ENCODE peak calls at places on chromosomes 5 and 9, in ten cellular contexts. Y, W, P, R, N, J, Q, V, I and F are unnamed samples.
A peak's percentile ranks its signal among the peaks of the same experiment; 100 is the strongest.

GRCh38 chr9:16555802-16556201 is 314.7 kb downstream of the BNC2 start:
- DNase-seq in I (no peak), Q (no peak), Y (no peak), P (no peak), R (no peak), J (no peak), V (no peak), W (no peak), N (no peak), F (no peak)

GRCh38 chr9:33106372-33106771 is 29.9 kb upstream of the SMU1 start:
- DNase-seq in W (no peak), J (no peak), V (no peak), N (no peak), R (no peak), I (no peak), Y (no peak), P (no peak), Q (no peak), F (no peak)

GRCh38 chr5:37272564-37272963 is 23.4 kb upstream of the CPLANE1 start:
- DNase-seq in V (no peak), I (no peak), J (no peak), Q (peak; percentile 79), N (no peak), Y (peak; percentile 59), R (peak; percentile 40), P (no peak), W (no peak), F (no peak)

GRCh38 chr5:91144491-91145232 is 238.5 kb downstream of the ARRDC3 start:
- DNase-seq in V (no peak), N (no peak), R (no peak), P (no peak), Y (no peak), W (no peak), J (no peak), Q (no peak), I (peak; percentile 89), F (no peak)

GRCh38 chr9:130235558-130236435 is 29.8 kb upstream of the HMCN2 start:
- DNase-seq in I (peak; percentile 49), W (peak; percentile 67), N (peak; percentile 25), V (peak; percentile 67), Q (peak; percentile 84), R (peak; percentile 10), P (peak; percentile 52), Y (peak; percentile 67), J (peak; percentile 76), F (peak; percentile 70)

GRCh38 chr5:150487199-150488061 is 20.5 kb upstream of the NDST1 start:
- DNase-seq in J (no peak), N (peak; percentile 80), V (no peak), W (peak; percentile 56), P (peak; percentile 69), R (no peak), I (peak; percentile 35), Q (no peak), Y (peak; percentile 44), F (no peak)

GRCh38 chr9:96651626-96652025 is 3.5 kb downstream of the PRXL2C start:
- DNase-seq in I (peak; percentile 31), Q (no peak), J (no peak), P (peak; percentile 55), W (peak; percentile 13), Y (no peak), R (peak; percentile 21), V (no peak), N (no peak), F (no peak)

GRCh38 chr5:91166040-91166807 is 216.9 kb downstream of the ARRDC3 start:
- DNase-seq in W (no peak), P (peak; percentile 41), V (no peak), Y (no peak), Q (no peak), J (no peak), N (no peak), R (peak; percentile 46), I (peak; percentile 64), F (no peak)

GRCh38 chr5:39441838-39442237 is 17.1 kb upstream of the DAB2 start:
- DNase-seq in R (no peak), J (no peak), V (no peak), P (no peak), N (no peak), Q (no peak), I (peak; percentile 58), W (no peak), Y (no peak), F (no peak)

GRCh38 chr9:95264954-95265615 is 52.4 kb downstream of the FANCC start:
- DNase-seq in Q (no peak), V (no peak), P (peak; percentile 56), W (no peak), J (no peak), R (peak; percentile 46), Y (no peak), N (no peak), I (peak; percentile 45), F (no peak)
- TF ChIP-seq CTCF in Q (peak; percentile 45), V (no peak), P (peak; percentile 57), W (no peak), J (no peak), R (peak; percentile 71), Y (no peak), N (peak; percentile 33), I (peak; percentile 33), F (peak; percentile 10)

GRCh38 chr5:144011348-144011861 is 159.1 kb downstream of the YIPF5 start:
- DNase-seq in V (no peak), N (no peak), P (no peak), Y (no peak), J (no peak), R (no peak), I (no peak), Q (no peak), W (no peak), F (no peak)

GRCh38 chr5:144017631-144018030 is 152.8 kb downstream of the YIPF5 start:
- DNase-seq in P (peak; percentile 15), W (no peak), J (no peak), I (no peak), R (no peak), V (no peak), Y (no peak), N (no peak), Q (no peak), F (no peak)

GRCh38 chr5:144013816-144014215 is 156.6 kb downstream of the YIPF5 start:
- DNase-seq in Y (no peak), R (no peak), J (no peak), I (no peak), P (no peak), V (no peak), N (no peak), Q (no peak), W (no peak), F (no peak)

DNA sequence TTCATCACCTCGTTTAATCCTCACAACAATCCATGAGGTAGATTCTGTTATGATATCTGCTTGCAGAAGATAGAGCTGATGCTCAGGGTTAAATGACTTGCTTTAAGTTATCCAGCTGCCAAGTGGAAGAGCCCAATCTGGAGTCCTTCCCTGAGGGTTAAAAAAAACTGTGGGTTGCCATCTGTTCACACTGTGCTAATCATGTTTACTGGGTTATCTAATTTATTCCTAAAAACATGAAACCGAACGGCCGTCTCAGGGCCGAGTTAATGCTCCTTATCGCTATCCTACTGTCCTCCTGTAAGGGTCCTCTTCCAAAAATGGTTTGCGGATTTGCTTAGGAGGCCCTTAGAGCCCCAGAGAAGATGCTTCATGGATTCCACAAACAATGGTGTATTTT is 153.3 kb downstream of the YIPF5 start:
- DNase-seq in P (no peak), R (no peak), Q (no peak), V (no peak), W (no peak), Y (no peak), N (no peak), J (no peak), I (no peak), F (no peak)
- TF ChIP-seq CTCF in P (no peak), R (no peak), Q (no peak), V (no peak), W (no peak), Y (no peak), N (no peak), J (no peak), I (no peak), F (no peak)

DNA sequence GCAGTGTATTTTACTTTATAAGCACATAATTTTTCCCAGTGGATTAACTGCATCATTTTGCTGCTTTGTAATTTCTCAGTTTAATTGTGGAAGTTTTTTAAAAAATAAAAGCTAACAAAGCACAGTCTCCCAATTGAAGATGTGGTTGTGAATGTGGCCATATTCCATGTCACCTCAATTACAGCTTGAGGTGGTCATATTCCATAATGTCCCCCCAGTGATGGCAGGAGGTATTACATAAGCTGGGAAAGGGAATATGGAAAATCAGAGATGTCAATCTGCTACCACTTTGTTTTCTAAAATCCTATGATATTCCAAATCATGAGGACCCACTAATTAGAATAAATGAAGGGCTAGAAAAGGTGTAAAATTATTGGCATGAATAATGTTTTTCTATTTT is 1672.0 kb upstream of the CDH9 start:
- DNase-seq in Q (no peak), P (no peak), W (no peak), R (no peak), V (no peak), Y (no peak), J (no peak), I (no peak), N (no peak), F (no peak)
- TF ChIP-seq CTCF in Q (no peak), P (no peak), W (no peak), R (peak; percentile 16), V (no peak), Y (no peak), J (peak; percentile 77), I (no peak), N (no peak), F (no peak)

DNA sequence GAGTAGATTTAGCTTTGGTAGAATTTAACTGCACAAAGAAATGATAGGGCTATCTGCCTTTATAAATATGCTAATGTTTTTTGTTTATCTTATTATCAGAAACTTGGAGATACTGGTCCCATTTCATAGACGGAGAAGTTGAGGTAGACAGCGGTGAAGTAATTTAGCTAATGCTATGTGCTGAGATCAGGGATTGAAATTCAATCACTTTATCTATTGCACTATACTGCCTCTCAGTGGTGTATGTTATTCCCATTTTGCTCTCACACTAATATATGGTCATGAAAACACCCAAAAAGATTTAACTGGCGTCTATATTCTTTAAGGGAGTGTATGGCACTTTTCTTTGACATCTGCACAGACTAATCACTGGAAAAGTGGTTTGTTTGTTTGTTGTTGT is 725.9 kb upstream of the WWC1 start:
- DNase-seq in Q (no peak), W (no peak), J (no peak), P (peak; percentile 43), R (peak; percentile 25), N (no peak), Y (no peak), I (no peak), V (no peak), F (no peak)
- TF ChIP-seq CTCF in Q (peak; percentile 12), W (peak; percentile 13), J (no peak), P (peak; percentile 42), R (peak; percentile 63), N (no peak), Y (no peak), I (no peak), V (no peak), F (peak; percentile 14)

DNA sequence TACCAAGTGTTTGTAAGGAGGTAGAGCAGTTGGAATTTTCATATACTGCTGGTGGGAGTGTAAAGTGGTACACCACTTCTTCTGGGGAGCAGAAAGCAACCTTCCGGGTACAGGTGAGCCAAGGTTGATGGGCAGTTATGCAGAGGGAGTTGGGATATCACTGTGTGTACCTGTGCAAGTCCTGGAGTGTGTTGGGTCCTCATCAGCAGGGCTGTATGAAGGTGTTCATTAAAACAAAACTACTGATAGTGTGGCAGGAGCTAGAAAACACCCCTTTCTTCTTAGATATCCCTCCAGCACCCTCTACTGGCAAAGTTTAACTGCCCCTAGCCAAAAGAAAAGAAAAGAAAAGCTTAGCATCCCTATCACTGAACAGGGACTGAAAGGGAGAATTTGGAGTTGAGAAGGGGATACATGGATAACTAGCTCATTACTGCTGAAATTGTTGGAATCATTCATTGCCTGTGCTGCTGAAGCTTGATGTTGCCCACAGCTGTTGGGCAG is 10.7 kb downstream of the MARCHF6 start:
- DNase-seq in P (no peak), Y (no peak), N (peak; percentile 14), V (no peak), J (no peak), Q (no peak), R (no peak), W (peak; percentile 41), I (no peak), F (no peak)
- TF ChIP-seq CTCF in P (no peak), Y (no peak), N (peak; percentile 23), V (no peak), J (no peak), Q (peak; percentile 26), R (peak; percentile 57), W (peak; percentile 25), I (no peak), F (peak; percentile 43)